ENCODE peak calls at places on chromosomes 5 and 9, in seven cellular contexts. G is right lobe of liver, C is heart right ventricle, H is iris pigment epithelial cell, K is putamen, U is SK-N-SH, J is osteocyte. N is an unnamed sample.

GRCh38 chr5:139855451-139855850 is 59.8 kb downstream of the PSD2 start:
- DNase-seq in G (no peak), H (no peak), K (no peak), C (no peak), J (no peak), U (no peak), N (no peak)

GRCh38 chr5:32935292-32935691 is 224.2 kb downstream of the NPR3 start:
- DNase-seq in U (no peak), C (no peak), K (no peak), G (peak; percentile 50), J (no peak), H (no peak), N (no peak)

GRCh38 chr5:174920906-174921550 is 196.6 kb downstream of the MSX2 start:
- DNase-seq in J (no peak), K (no peak), C (no peak), H (no peak), G (no peak), U (no peak), N (no peak)

GRCh38 chr5:72844218-72844603 is 27.8 kb downstream of the TNPO1 start:
- DNase-seq in H (no peak), G (no peak), K (no peak), C (no peak), U (no peak), J (no peak), N (no peak)

GRCh38 chr5:55603947-55604346 is 69.2 kb upstream of the PLPP1 start:
- DNase-seq in K (peak; percentile 81), C (no peak), J (no peak), G (no peak), U (no peak), H (peak; percentile 14), N (peak; percentile 79)

GRCh38 chr9:93098236-93098946 is 2.4 kb downstream of the CARD19 start:
- DNase-seq in K (peak; percentile 63), J (peak; percentile 94), G (peak; percentile 75), U (peak; percentile 58), C (peak; percentile 82), H (peak; percentile 98), N (peak; percentile 98)

GRCh38 chr5:31122998-31123950 is 70.2 kb upstream of the CDH6 start:
- DNase-seq in G (no peak), C (no peak), H (peak; percentile 50), J (no peak), K (no peak), U (no peak), N (peak; percentile 24)

GRCh38 chr5:78008356-78008967 is 232.3 kb upstream of the TBCA start:
- DNase-seq in H (peak; percentile 61), C (no peak), K (peak; percentile 83), G (no peak), J (no peak), U (peak; percentile 63), N (peak; percentile 51)

GRCh38 chr5:118195215-118195614 is 793.1 kb downstream of the DTWD2 start:
- DNase-seq in C (no peak), J (no peak), G (peak; percentile 47), U (no peak), K (no peak), H (no peak), N (no peak)

GRCh38 chr5:72608297-72608696 is 101.1 kb upstream of the ZNF366 start:
- DNase-seq in C (peak; percentile 44), K (peak; percentile 85), G (no peak), H (peak; percentile 63), U (peak; percentile 61), J (no peak), N (peak; percentile 69)

GRCh38 chr5:168858371-168858770 is 279.2 kb upstream of the PANK3 start:
- DNase-seq in K (no peak), J (no peak), H (no peak), U (no peak), C (no peak), G (no peak), N (no peak)

GRCh38 chr5:36683821-36684434 is 77.5 kb downstream of the SLC1A3 start:
- DNase-seq in J (no peak), K (peak; percentile 85), G (no peak), U (peak; percentile 86), H (no peak), C (peak; percentile 41), N (peak; percentile 99)

GRCh38 chr9:18393340-18394130 is 80.4 kb upstream of the ADAMTSL1 start:
- DNase-seq in K (no peak), C (peak; percentile 46), G (no peak), H (peak; percentile 98), J (no peak), U (no peak), N (peak; percentile 92)

GRCh38 chr5:67347821-67348220 is 151.2 kb upstream of the CD180 start:
- DNase-seq in K (no peak), U (no peak), H (no peak), J (no peak), G (no peak), C (no peak), N (no peak)

GRCh38 chr5:145484195-145484594 is 350.9 kb downstream of the PRELID2 start:
- DNase-seq in H (peak; percentile 89), K (peak; percentile 26), C (no peak), J (no peak), G (no peak), U (no peak), N (peak; percentile 65)

GRCh38 chr9:131987232-131987631 is 92.4 kb downstream of the MED27 start:
- DNase-seq in K (no peak), G (no peak), U (no peak), J (no peak), C (no peak), H (no peak), N (no peak)

GRCh38 chr5:9441610-9442009 is 104.3 kb downstream of the SEMA5A start:
- DNase-seq in H (no peak), J (no peak), C (no peak), U (no peak), K (no peak), G (no peak), N (no peak)

GRCh38 chr9:113708821-113709713 is 167.0 kb upstream of the ZNF618 start:
- DNase-seq in H (no peak), J (peak; percentile 49), C (no peak), K (no peak), U (no peak), G (peak; percentile 82), N (no peak)

GRCh38 chr9:127981559-127982121 is 851 bp upstream of the EEIG1 start:
- DNase-seq in U (no peak), G (no peak), H (no peak), C (peak; percentile 6), J (no peak), K (no peak), N (no peak)

GRCh38 chr9:98862936-98863335 is 55.5 kb downstream of the GALNT12 start:
- DNase-seq in H (no peak), J (no peak), U (no peak), K (no peak), G (no peak), C (no peak), N (peak; percentile 29)

GRCh38 chr9:93558503-93558902 is 17.9 kb upstream of the PHF2 start:
- DNase-seq in J (no peak), G (no peak), K (no peak), U (no peak), C (no peak), H (no peak), N (no peak)

GRCh38 chr9:76542360-76542759 is 83.4 kb downstream of the GCNT1 start:
- DNase-seq in G (no peak), J (no peak), K (no peak), U (no peak), C (no peak), H (no peak), N (no peak)

GRCh38 chr5:174625591-174626365 is 98.6 kb upstream of the MSX2 start:
- DNase-seq in C (no peak), K (no peak), G (no peak), J (no peak), H (no peak), U (no peak), N (no peak)

GRCh38 chr5:121189569-121190305 is 661.9 kb upstream of the FTMT start:
- DNase-seq in C (no peak), G (no peak), H (peak; percentile 71), K (peak; percentile 7), J (peak; percentile 83), U (peak; percentile 6), N (peak; percentile 6)

GRCh38 chr5:148697177-148697820 is 43.0 kb upstream of the HTR4 start:
- DNase-seq in K (no peak), J (no peak), C (no peak), H (peak; percentile 2), G (no peak), U (no peak), N (peak; percentile 42)

GRCh38 chr5:140403613-140404012 is 2.0 kb downstream of the ANKHD1 start:
- DNase-seq in U (no peak), K (no peak), G (no peak), J (no peak), H (no peak), C (no peak), N (no peak)

GRCh38 chr5:129858126-129858675 is 46.1 kb upstream of the CHSY3 start:
- DNase-seq in H (no peak), J (no peak), C (no peak), K (no peak), U (no peak), G (no peak), N (no peak)

N was measured in AG10803.